ENCODE peak calls at places on chromosomes 2 and 18, in five cellular contexts. N is memory B cell, E is Right ventricle myocardium superior, F is left ventricle myocardium superior, X is HTR-8/SVneo. G is an unnamed sample.

GRCh38 chr2:202609381-202610145 is 25.2 kb upstream of the FAM117B start:
- DNase-seq in F (no peak), X (no peak), N (no peak), E (no peak), G (peak; percentile 17)

GRCh38 chr2:8543412-8544167 is 138.3 kb upstream of the ID2 start:
- DNase-seq in F (peak; percentile 71), E (peak; percentile 81), N (no peak), X (peak; percentile 83), G (peak; percentile 68)

GRCh38 chr2:114022360-114023085 is 132.6 kb downstream of the ACTR3 start:
- DNase-seq in X (no peak), N (no peak), F (no peak), E (no peak), G (no peak)

GRCh38 chr18:31774477-31774785 is 13.8 kb upstream of the SLC25A52 start:
- DNase-seq in F (no peak), N (no peak), X (no peak), E (no peak), G (no peak)

GRCh38 chr18:6776193-6776592 is 46.7 kb downstream of the ARHGAP28 start:
- DNase-seq in N (no peak), E (no peak), X (no peak), F (no peak), G (no peak)

GRCh38 chr2:232327089-232328037 is 51.2 kb upstream of the ALPP start:
- DNase-seq in E (peak; percentile 82), X (peak; percentile 42), F (peak; percentile 80), N (peak; percentile 83), G (peak; percentile 80)

GRCh38 chr2:20506281-20506685 is 59.4 kb downstream of the RHOB start:
- DNase-seq in F (no peak), X (peak; percentile 54), E (no peak), N (no peak), G (no peak)

GRCh38 chr2:29420999-29421856 is 306.0 kb downstream of the CLIP4 start:
- DNase-seq in X (no peak), F (no peak), N (no peak), E (no peak), G (no peak)

GRCh38 chr18:28331551-28331950 is 154.6 kb upstream of the CDH2 start:
- DNase-seq in X (no peak), F (no peak), N (no peak), E (no peak), G (no peak)

GRCh38 chr2:166042356-166042755 is 85.5 kb downstream of the SCN1A start:
- DNase-seq in E (no peak), N (no peak), X (no peak), F (no peak), G (no peak)

GRCh38 chr18:13309031-13309430 is 90.5 kb downstream of the LDLRAD4 start:
- DNase-seq in N (no peak), X (no peak), F (no peak), E (no peak), G (no peak)

GRCh38 chr2:128367601-128368359 is 49.1 kb upstream of the HS6ST1 start:
- DNase-seq in X (no peak), F (no peak), E (no peak), N (no peak), G (no peak)

GRCh38 chr2:163157411-163157810 is 318.8 kb upstream of the KCNH7 start:
- DNase-seq in F (no peak), X (no peak), E (no peak), N (no peak), G (no peak)

GRCh38 chr2:222941510-222942032 is 80.7 kb downstream of the ACSL3 start:
- DNase-seq in X (no peak), E (no peak), F (no peak), N (no peak), G (no peak)

GRCh38 chr18:78769502-78770113 is 210.0 kb upstream of the SALL3 start:
- DNase-seq in N (no peak), E (no peak), F (no peak), X (no peak), G (no peak)

GRCh38 chr18:7566587-7567486 is at the start of gene PTPRM:
- DNase-seq in N (peak; percentile 10), E (peak; percentile 95), X (peak; percentile 59), F (peak; percentile 96), G (peak; percentile 72)

GRCh38 chr18:58320907-58321561 is 277.0 kb downstream of the NEDD4L start:
- DNase-seq in N (no peak), E (no peak), X (no peak), F (no peak), G (no peak)

GRCh38 chr18:29218101-29218500 is 1041.2 kb upstream of the CDH2 start:
- DNase-seq in X (no peak), E (no peak), N (no peak), F (no peak), G (no peak)

GRCh38 chr2:15984367-15985255 is 44.3 kb downstream of the MYCN start:
- DNase-seq in F (peak; percentile 55), E (peak; percentile 49), X (no peak), N (no peak), G (no peak)

GRCh38 chr2:23664069-23664788 is 262.7 kb downstream of the ATAD2B start:
- DNase-seq in F (no peak), N (no peak), E (no peak), X (no peak), G (no peak)

GRCh38 chr2:66537001-66537400 is 102.1 kb downstream of the MEIS1 start:
- DNase-seq in E (no peak), N (no peak), X (no peak), F (peak; percentile 33), G (no peak)

GRCh38 chr2:169091761-169092523 is 22.6 kb downstream of the DHRS9 start:
- DNase-seq in X (no peak), N (no peak), E (no peak), F (no peak), G (peak; percentile 83)

GRCh38 chr2:43414033-43414432 is 181.8 kb downstream of the THADA start:
- DNase-seq in E (no peak), N (no peak), F (no peak), X (no peak), G (no peak)